ENCODE peak calls at places on chromosomes 12 and 14, in seven cellular contexts. One of them, this sample, is unnamed.

GRCh38 chr14:51395361-51395849 is 155.4 kb downstream of the TMX1 start:
- DNase-seq in A549: peak
- DNase-seq in ureter: peak
- DNase-seq in colonic mucosa: no peak
- DNase-seq in stimulated activated CD8-positive, alpha-beta memory T cell treated with anti-CD3 and anti-CD28 coated beads, Interleukin-2, amount 100 ng/mL, for 48 hours: no peak
- DNase-seq in pancreas: peak
- DNase-seq in Daoy: peak
- DNase-seq in this sample: no peak

GRCh38 chr14:95424533-95424932 is 91.9 kb downstream of the SYNE3 start:
- DNase-seq in A549: no peak
- DNase-seq in ureter: no peak
- DNase-seq in colonic mucosa: no peak
- DNase-seq in stimulated activated CD8-positive, alpha-beta memory T cell treated with anti-CD3 and anti-CD28 coated beads, Interleukin-2, amount 100 ng/mL, for 48 hours: no peak
- DNase-seq in pancreas: no peak
- DNase-seq in Daoy: no peak
- DNase-seq in this sample: no peak

GRCh38 chr14:51593397-51593796 is 58.3 kb upstream of the FRMD6 start:
- DNase-seq in A549: no peak
- DNase-seq in ureter: no peak
- DNase-seq in colonic mucosa: no peak
- DNase-seq in stimulated activated CD8-positive, alpha-beta memory T cell treated with anti-CD3 and anti-CD28 coated beads, Interleukin-2, amount 100 ng/mL, for 48 hours: no peak
- DNase-seq in pancreas: no peak
- DNase-seq in Daoy: peak
- DNase-seq in this sample: no peak

GRCh38 chr14:77086017-77086727 is 11.9 kb upstream of the CIPC start:
- DNase-seq in A549: peak
- DNase-seq in ureter: no peak
- DNase-seq in colonic mucosa: no peak
- DNase-seq in stimulated activated CD8-positive, alpha-beta memory T cell treated with anti-CD3 and anti-CD28 coated beads, Interleukin-2, amount 100 ng/mL, for 48 hours: no peak
- DNase-seq in pancreas: no peak
- DNase-seq in Daoy: peak
- DNase-seq in this sample: no peak

GRCh38 chr14:100654814-100655795 is 67.9 kb upstream of the BEGAIN start:
- DNase-seq in A549: peak
- DNase-seq in ureter: no peak
- DNase-seq in colonic mucosa: peak
- DNase-seq in stimulated activated CD8-positive, alpha-beta memory T cell treated with anti-CD3 and anti-CD28 coated beads, Interleukin-2, amount 100 ng/mL, for 48 hours: no peak
- DNase-seq in pancreas: peak
- DNase-seq in Daoy: peak
- DNase-seq in this sample: no peak

GRCh38 chr12:6959376-6960290 is 8.5 kb downstream of the PTPN6 start:
- DNase-seq in A549: no peak
- DNase-seq in ureter: no peak
- DNase-seq in colonic mucosa: peak
- DNase-seq in stimulated activated CD8-positive, alpha-beta memory T cell treated with anti-CD3 and anti-CD28 coated beads, Interleukin-2, amount 100 ng/mL, for 48 hours: no peak
- DNase-seq in pancreas: no peak
- DNase-seq in Daoy: no peak
- DNase-seq in this sample: no peak

GRCh38 chr12:6956332-6956727 is 5.2 kb downstream of the PTPN6 start:
- DNase-seq in A549: no peak
- DNase-seq in ureter: no peak
- DNase-seq in colonic mucosa: no peak
- DNase-seq in stimulated activated CD8-positive, alpha-beta memory T cell treated with anti-CD3 and anti-CD28 coated beads, Interleukin-2, amount 100 ng/mL, for 48 hours: no peak
- DNase-seq in pancreas: no peak
- DNase-seq in Daoy: no peak
- DNase-seq in this sample: no peak

GRCh38 chr14:60946773-60947172 is 34.1 kb downstream of the TRMT5 start:
- DNase-seq in A549: no peak
- DNase-seq in ureter: no peak
- DNase-seq in colonic mucosa: no peak
- DNase-seq in stimulated activated CD8-positive, alpha-beta memory T cell treated with anti-CD3 and anti-CD28 coated beads, Interleukin-2, amount 100 ng/mL, for 48 hours: no peak
- DNase-seq in pancreas: no peak
- DNase-seq in Daoy: no peak
- DNase-seq in this sample: no peak

GRCh38 chr12:93748672-93749403 is 71.7 kb downstream of the CRADD start:
- DNase-seq in A549: no peak
- DNase-seq in ureter: no peak
- DNase-seq in colonic mucosa: no peak
- DNase-seq in stimulated activated CD8-positive, alpha-beta memory T cell treated with anti-CD3 and anti-CD28 coated beads, Interleukin-2, amount 100 ng/mL, for 48 hours: no peak
- DNase-seq in pancreas: no peak
- DNase-seq in Daoy: no peak
- DNase-seq in this sample: no peak

GRCh38 chr12:56930241-56930640 is 4.0 kb downstream of the SDR9C7 start:
- DNase-seq in A549: no peak
- DNase-seq in ureter: peak
- DNase-seq in colonic mucosa: no peak
- DNase-seq in stimulated activated CD8-positive, alpha-beta memory T cell treated with anti-CD3 and anti-CD28 coated beads, Interleukin-2, amount 100 ng/mL, for 48 hours: no peak
- DNase-seq in pancreas: no peak
- DNase-seq in Daoy: no peak
- DNase-seq in this sample: no peak